ENCODE peak calls at places on chromosomes 7 and 10, in four cellular contexts. One of them, this sample, is unnamed. For H3K4me1, the result is how much of the 10 kb centered on the place peaks cover.

GRCh38 chr10:33129181-33129928 is 171.3 kb upstream of the ITGB1 start:
- DNase-seq in H9: no peak
- DNase-seq in astrocyte: peak
- DNase-seq in fibroblast of lung: peak
- DNase-seq in this sample: no peak

GRCh38 chr10:100656479-100656878 is 88.9 kb upstream of the PAX2 start:
- DNase-seq in astrocyte: no peak
- DNase-seq in H9: peak
- DNase-seq in fibroblast of lung: peak
- DNase-seq in this sample: peak

GRCh38 chr10:69906425-69906824 is 104.7 kb downstream of the COL13A1 start:
- DNase-seq in astrocyte: no peak
- DNase-seq in fibroblast of lung: no peak
- DNase-seq in H9: no peak
- DNase-seq in this sample: no peak

GRCh38 chr10:131621784-131622624 is 278.8 kb upstream of the PPP2R2D start:
- DNase-seq in fibroblast of lung: no peak
- DNase-seq in astrocyte: no peak
- DNase-seq in H9: no peak
- DNase-seq in this sample: no peak

GRCh38 chr10:6247041-6247712 is 44.4 kb downstream of the PFKFB3 start:
- DNase-seq in astrocyte: peak
- DNase-seq in H9: no peak
- DNase-seq in fibroblast of lung: no peak
- DNase-seq in this sample: no peak

GRCh38 chr10:13414855-13415254 is 66.8 kb upstream of the SEPHS1 start:
- DNase-seq in H9: peak
- DNase-seq in fibroblast of lung: peak
- DNase-seq in astrocyte: no peak
- DNase-seq in this sample: peak

GRCh38 chr10:14826430-14826829 is 11.4 kb downstream of the CDNF start:
- DNase-seq in astrocyte: no peak
- DNase-seq in H9: no peak
- DNase-seq in fibroblast of lung: no peak
- DNase-seq in this sample: no peak

GRCh38 chr7:131827421-131827820 is 271.0 kb upstream of the PODXL start:
- DNase-seq in H9: no peak
- DNase-seq in fibroblast of lung: no peak
- DNase-seq in astrocyte: peak
- DNase-seq in this sample: no peak

GRCh38 chr7:94067506-94067905 is 63.4 kb upstream of the BET1 start:
- DNase-seq in H9: no peak
- DNase-seq in fibroblast of lung: no peak
- DNase-seq in astrocyte: no peak
- DNase-seq in this sample: no peak

GRCh38 chr10:26216949-26217395 is 398 bp downstream of the GAD2 start:
- DNase-seq in H9: no peak
- DNase-seq in astrocyte: no peak
- DNase-seq in fibroblast of lung: no peak
- DNase-seq in this sample: no peak

GRCh38 chr7:128197989-128198580 is 43.0 kb upstream of the LEP start:
- DNase-seq in fibroblast of lung: no peak
- DNase-seq in astrocyte: no peak
- DNase-seq in H9: peak
- DNase-seq in this sample: no peak

GRCh38 chr10:95374597-95375209 is 83.9 kb upstream of the PDLIM1 start:
- DNase-seq in fibroblast of lung: peak
- DNase-seq in H9: peak
- DNase-seq in astrocyte: peak
- DNase-seq in this sample: peak

GRCh38 chr7:3151784-3152183 is 108.1 kb upstream of the CARD11 start:
- DNase-seq in fibroblast of lung: no peak
- DNase-seq in H9: no peak
- DNase-seq in astrocyte: no peak
- DNase-seq in this sample: no peak

GRCh38 chr10:86410542-86411124 is 44.0 kb upstream of the GRID1 start:
- DNase-seq in astrocyte: peak
- DNase-seq in fibroblast of lung: peak
- DNase-seq in H9: no peak
- DNase-seq in this sample: no peak

GRCh38 chr10:125160856-125161569 is 650 bp upstream of the CTBP2 start:
- DNase-seq in fibroblast of lung: peak
- DNase-seq in H9: peak
- DNase-seq in astrocyte: peak
- DNase-seq in this sample: peak

GRCh38 chr10:74825033-74825370 is 1.4 kb upstream of the KAT6B start:
- DNase-seq in fibroblast of lung: no peak
- DNase-seq in astrocyte: no peak
- DNase-seq in H9: peak
- DNase-seq in this sample: peak

GRCh38 chr7:128939075-128939860 is 1.5 kb downstream of the IRF5 start:
- DNase-seq in fibroblast of lung: no peak
- DNase-seq in H9: no peak
- DNase-seq in astrocyte: no peak
- DNase-seq in this sample: no peak

GRCh38 chr7:73303546-73303945 is 5.1 kb downstream of the NSUN5 start:
- DNase-seq in fibroblast of lung: no peak
- DNase-seq in H9: no peak
- DNase-seq in astrocyte: no peak
- DNase-seq in this sample: no peak

GRCh38 chr7:148572067-148572522 is 18.5 kb upstream of the C7orf33 start:
- DNase-seq in astrocyte: no peak
- DNase-seq in H9: no peak
- DNase-seq in fibroblast of lung: no peak
- DNase-seq in this sample: no peak

GRCh38 chr7:80804581-80804980 is 114.3 kb downstream of the SEMA3C start:
- DNase-seq in fibroblast of lung: no peak
- DNase-seq in astrocyte: no peak
- DNase-seq in H9: no peak
- DNase-seq in this sample: no peak

GRCh38 chr7:158394936-158395335 is 192.7 kb downstream of the PTPRN2 start:
- DNase-seq in H9: peak
- DNase-seq in fibroblast of lung: no peak
- DNase-seq in astrocyte: no peak
- DNase-seq in this sample: peak

GRCh38 chr7:105102557-105103352 is 88.8 kb downstream of the KMT2E start:
- DNase-seq in astrocyte: no peak
- DNase-seq in fibroblast of lung: no peak
- DNase-seq in H9: no peak
- DNase-seq in this sample: no peak

DNA sequence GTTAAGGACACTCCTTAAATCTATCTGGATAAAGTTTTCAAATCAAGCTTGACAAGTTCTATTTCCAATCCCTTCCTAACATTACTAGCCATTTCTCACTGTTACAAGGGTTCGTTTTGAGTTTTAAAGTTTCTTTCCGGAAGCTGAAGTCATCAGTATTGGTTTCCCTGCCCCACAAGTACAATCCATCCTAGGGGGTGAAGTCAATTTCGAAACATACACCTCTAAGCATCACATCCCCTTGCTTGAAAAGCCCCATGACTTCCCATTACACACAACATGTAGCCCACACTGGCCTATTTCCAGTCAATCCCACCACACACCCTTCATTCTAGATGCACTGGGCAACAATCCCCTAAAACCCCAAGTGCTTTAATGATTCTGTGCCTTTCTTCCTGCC is 13.0 kb downstream of the DPY19L1 start:
- DNase-seq in H9: no peak
- DNase-seq in fibroblast of lung: no peak
- DNase-seq in astrocyte: no peak
- DNase-seq in this sample: no peak
- H3K4me1 ChIP-seq in H9: under half
- H3K4me1 ChIP-seq in fibroblast of lung: under half
- H3K4me1 ChIP-seq in astrocyte: under half
- H3K4me1 ChIP-seq in this sample: under half

GRCh38 chr7:71865169-71865568 is 547.0 kb downstream of the CALN1 start:
- DNase-seq in fibroblast of lung: no peak
- DNase-seq in astrocyte: no peak
- DNase-seq in H9: no peak
- DNase-seq in this sample: no peak
- H2AFZ ChIP-seq in fibroblast of lung: no peak
- H2AFZ ChIP-seq in astrocyte: no peak
- H2AFZ ChIP-seq in H9: no peak
- H2AFZ ChIP-seq in this sample: no peak

DNA sequence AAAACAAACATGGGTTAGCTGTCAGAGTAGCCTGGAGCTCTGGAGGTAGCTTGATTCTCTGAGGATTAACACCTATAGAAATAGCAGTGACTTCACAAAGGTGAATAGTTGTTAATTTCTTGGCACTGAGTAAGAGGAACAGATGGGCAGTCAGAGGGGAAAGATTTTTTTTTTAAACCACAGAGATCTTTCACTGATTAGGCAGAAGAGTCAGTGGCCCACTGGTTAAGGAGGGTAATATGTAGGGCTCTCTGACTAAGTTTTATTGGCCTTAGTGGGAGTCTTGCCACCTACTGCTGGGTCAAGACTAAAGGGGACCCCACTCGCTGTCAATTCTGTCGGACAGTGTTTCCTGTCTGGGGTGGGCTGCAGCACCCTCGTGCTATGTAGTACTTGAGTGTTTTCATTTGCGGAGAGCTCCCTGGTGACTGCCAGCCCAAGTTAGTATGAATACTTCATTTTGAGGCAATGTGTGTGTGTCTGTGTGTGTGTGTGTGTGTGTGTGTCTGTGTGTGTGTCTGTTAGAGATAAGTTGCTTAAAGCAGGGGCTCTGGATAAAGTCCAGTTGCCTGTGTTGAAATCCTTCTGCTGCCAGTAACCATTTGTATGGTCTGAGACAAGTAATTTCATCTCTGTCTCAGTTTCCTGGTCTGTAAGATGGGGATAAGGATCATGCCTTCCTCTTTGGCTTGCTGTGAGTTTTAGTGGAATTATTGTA is 145.2 kb downstream of the ARID5B start:
- DNase-seq in H9: no peak
- DNase-seq in fibroblast of lung: peak
- DNase-seq in astrocyte: peak
- DNase-seq in this sample: no peak
- H3K4me1 ChIP-seq in H9: under half
- H3K4me1 ChIP-seq in fibroblast of lung: under half
- H3K4me1 ChIP-seq in astrocyte: half or more
- H3K4me1 ChIP-seq in this sample: under half

DNA sequence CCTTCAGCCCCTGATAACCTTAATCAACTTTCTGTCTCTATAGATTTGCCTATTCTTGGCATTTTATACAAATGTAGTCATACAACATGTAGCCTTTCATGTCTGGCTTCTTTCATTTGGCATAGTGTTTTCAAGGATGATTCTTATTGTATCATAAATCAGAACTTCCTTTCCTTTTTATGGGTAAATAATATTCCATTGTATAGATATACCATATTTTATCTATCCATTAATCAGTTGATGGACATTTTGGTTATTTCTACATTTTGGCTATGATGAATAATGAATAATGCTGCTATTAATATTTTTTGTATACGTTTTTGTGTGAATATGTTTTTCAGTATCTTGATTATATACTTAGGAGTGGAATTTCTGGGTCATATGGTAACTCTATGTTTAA is 720.8 kb downstream of the LRMDA start:
- DNase-seq in fibroblast of lung: no peak
- DNase-seq in H9: no peak
- DNase-seq in astrocyte: no peak
- DNase-seq in this sample: no peak
- H2AFZ ChIP-seq in fibroblast of lung: no peak
- H2AFZ ChIP-seq in H9: no peak
- H2AFZ ChIP-seq in astrocyte: no peak
- H2AFZ ChIP-seq in this sample: no peak

GRCh38 chr10:4282496-4282895 is 497.5 kb upstream of the KLF6 start:
- DNase-seq in H9: no peak
- DNase-seq in fibroblast of lung: no peak
- DNase-seq in astrocyte: no peak
- DNase-seq in this sample: no peak
- H3K4me1 ChIP-seq in H9: under half
- H3K4me1 ChIP-seq in fibroblast of lung: under half
- H3K4me1 ChIP-seq in astrocyte: under half
- H3K4me1 ChIP-seq in this sample: under half

GRCh38 chr7:66751945-66752344 is 11.4 kb downstream of the RABGEF1 start:
- DNase-seq in fibroblast of lung: no peak
- DNase-seq in astrocyte: no peak
- DNase-seq in H9: no peak
- DNase-seq in this sample: no peak
- H2AFZ ChIP-seq in fibroblast of lung: no peak
- H2AFZ ChIP-seq in astrocyte: no peak
- H2AFZ ChIP-seq in H9: no peak
- H2AFZ ChIP-seq in this sample: no peak

This sample was measured in neural progenitor cell.